ENCODE peak calls at places on chromosome 9, in five cellular contexts. One of them, this sample, is unnamed.

GRCh38 chr9:4670591-4670990 is 4.3 kb upstream of the SPATA6L start:
- DNase-seq in HuH-7: no peak
- DNase-seq in mammary epithelial cell: no peak
- DNase-seq in HS-27A: no peak
- DNase-seq in gastrocnemius medialis: no peak
- DNase-seq in this sample: no peak

GRCh38 chr9:76545191-76545590 is 86.2 kb downstream of the GCNT1 start:
- DNase-seq in HuH-7: no peak
- DNase-seq in mammary epithelial cell: no peak
- DNase-seq in HS-27A: no peak
- DNase-seq in gastrocnemius medialis: no peak
- DNase-seq in this sample: no peak

GRCh38 chr9:107750741-107751521 is 261.4 kb upstream of the KLF4 start:
- DNase-seq in HuH-7: no peak
- DNase-seq in mammary epithelial cell: peak
- DNase-seq in HS-27A: peak
- DNase-seq in gastrocnemius medialis: peak
- DNase-seq in this sample: no peak

GRCh38 chr9:136436055-136436634 is 3.5 kb downstream of the INPP5E start:
- DNase-seq in HuH-7: no peak
- DNase-seq in mammary epithelial cell: no peak
- DNase-seq in HS-27A: no peak
- DNase-seq in gastrocnemius medialis: no peak
- DNase-seq in this sample: peak

GRCh38 chr9:120883608-120883996 is 6.6 kb upstream of the PHF19 start:
- DNase-seq in HuH-7: no peak
- DNase-seq in mammary epithelial cell: no peak
- DNase-seq in HS-27A: no peak
- DNase-seq in gastrocnemius medialis: no peak
- DNase-seq in this sample: no peak

GRCh38 chr9:105291938-105292337 is 47.5 kb downstream of the SLC44A1 start:
- DNase-seq in HuH-7: no peak
- DNase-seq in mammary epithelial cell: no peak
- DNase-seq in HS-27A: no peak
- DNase-seq in gastrocnemius medialis: no peak
- DNase-seq in this sample: no peak

GRCh38 chr9:87290241-87290700 is 207.4 kb upstream of the DAPK1 start:
- DNase-seq in HuH-7: peak
- DNase-seq in mammary epithelial cell: peak
- DNase-seq in HS-27A: no peak
- DNase-seq in gastrocnemius medialis: no peak
- DNase-seq in this sample: peak

GRCh38 chr9:86176468-86176867 is 77.1 kb upstream of the GOLM1 start:
- DNase-seq in HuH-7: no peak
- DNase-seq in mammary epithelial cell: peak
- DNase-seq in HS-27A: no peak
- DNase-seq in gastrocnemius medialis: no peak
- DNase-seq in this sample: peak

GRCh38 chr9:115393976-115394775 is 276.2 kb upstream of the TNC start:
- DNase-seq in HuH-7: no peak
- DNase-seq in mammary epithelial cell: peak
- DNase-seq in HS-27A: no peak
- DNase-seq in gastrocnemius medialis: no peak
- DNase-seq in this sample: no peak

GRCh38 chr9:116100711-116101111 is 52.9 kb upstream of the PAPPA start:
- DNase-seq in HuH-7: no peak
- DNase-seq in mammary epithelial cell: peak
- DNase-seq in HS-27A: no peak
- DNase-seq in gastrocnemius medialis: no peak
- DNase-seq in this sample: no peak

GRCh38 chr9:134869554-134870310 is 10.9 kb upstream of the FCN2 start:
- DNase-seq in HuH-7: no peak
- DNase-seq in mammary epithelial cell: no peak
- DNase-seq in HS-27A: no peak
- DNase-seq in gastrocnemius medialis: no peak
- DNase-seq in this sample: no peak

GRCh38 chr9:93081931-93082330 is 14.1 kb upstream of the CARD19 start:
- DNase-seq in HuH-7: no peak
- DNase-seq in mammary epithelial cell: no peak
- DNase-seq in HS-27A: no peak
- DNase-seq in gastrocnemius medialis: no peak
- DNase-seq in this sample: no peak

GRCh38 chr9:87498816-87499454 is 1.3 kb downstream of the DAPK1 start:
- DNase-seq in HuH-7: no peak
- DNase-seq in mammary epithelial cell: no peak
- DNase-seq in HS-27A: no peak
- DNase-seq in gastrocnemius medialis: no peak
- DNase-seq in this sample: peak

GRCh38 chr9:137374131-137374845 is 48.7 kb downstream of the EXD3 start:
- DNase-seq in HuH-7: no peak
- DNase-seq in mammary epithelial cell: no peak
- DNase-seq in HS-27A: no peak
- DNase-seq in gastrocnemius medialis: no peak
- DNase-seq in this sample: no peak

GRCh38 chr9:78035369-78035993 is 3.9 kb upstream of the GNAQ start:
- DNase-seq in HuH-7: peak
- DNase-seq in mammary epithelial cell: peak
- DNase-seq in HS-27A: no peak
- DNase-seq in gastrocnemius medialis: peak
- DNase-seq in this sample: peak

GRCh38 chr9:88477300-88477751 is 57.7 kb upstream of the NXNL2 start:
- DNase-seq in HuH-7: no peak
- DNase-seq in mammary epithelial cell: peak
- DNase-seq in HS-27A: peak
- DNase-seq in gastrocnemius medialis: no peak
- DNase-seq in this sample: no peak

GRCh38 chr9:100408541-100409175 is 18.3 kb upstream of the MSANTD3 start:
- DNase-seq in HuH-7: no peak
- DNase-seq in mammary epithelial cell: no peak
- DNase-seq in HS-27A: no peak
- DNase-seq in gastrocnemius medialis: no peak
- DNase-seq in this sample: no peak